ENCODE peak calls at places on chromosomes 12 and 14, in four cellular contexts. N is HFF-Myc, X is AG09309, H is HL-60. B is an unnamed sample.

GRCh38 chr12:101671157-101671791 is 26.2 kb upstream of the CHPT1 start:
- DNase-seq in N (no peak), X (no peak), H (peak), B (no peak)

GRCh38 chr14:37172024-37172869 is at the start of gene SLC25A21:
- DNase-seq in N (peak), X (peak), H (peak), B (no peak)

GRCh38 chr12:11486623-11487444 is 91.5 kb upstream of the PRB2 start:
- DNase-seq in N (peak), X (peak), H (peak), B (peak)

GRCh38 chr12:2752676-2753371 is 41.9 kb upstream of the FKBP4 start:
- DNase-seq in N (peak), X (peak), H (peak), B (no peak)

GRCh38 chr14:85619866-85620265 is 89.9 kb downstream of the FLRT2 start:
- DNase-seq in N (no peak), X (no peak), H (peak), B (no peak)

GRCh38 chr14:79134346-79134745 is 964.2 kb downstream of the NRXN3 start:
- DNase-seq in N (no peak), X (no peak), H (peak), B (no peak)

GRCh38 chr12:68919581-68920239 is 13.3 kb downstream of the CPM start:
- DNase-seq in N (no peak), X (no peak), H (no peak), B (no peak)

GRCh38 chr12:69900720-69901131 is 75.7 kb downstream of the MYRFL start:
- DNase-seq in N (peak), X (no peak), H (peak), B (peak)

GRCh38 chr12:66154776-66155175 is 15.0 kb downstream of the TMBIM4 start:
- DNase-seq in N (no peak), X (no peak), H (no peak), B (no peak)

GRCh38 chr12:88310069-88310468 is 168.0 kb downstream of the TMTC3 start:
- DNase-seq in N (peak), X (peak), H (no peak), B (no peak)

GRCh38 chr14:91899213-91899612 is 31.9 kb upstream of the TC2N start:
- DNase-seq in N (no peak), X (no peak), H (no peak), B (no peak)

GRCh38 chr12:106118-106561 is 39.6 kb downstream of the IQSEC3 start:
- DNase-seq in N (no peak), X (no peak), H (no peak), B (no peak)

GRCh38 chr14:55691659-55692058 is 111.7 kb downstream of the KTN1 start:
- DNase-seq in N (no peak), X (no peak), H (no peak), B (no peak)

GRCh38 chr12:236445-236844 is 22.5 kb upstream of the SLC6A12 start:
- DNase-seq in N (no peak), X (no peak), H (no peak), B (no peak)

GRCh38 chr12:23887055-23887835 is 62.2 kb downstream of the SOX5 start:
- DNase-seq in N (no peak), X (no peak), H (no peak), B (no peak)

GRCh38 chr12:118237053-118237665 is 101.2 kb downstream of the PEBP1 start:
- DNase-seq in N (no peak), X (no peak), H (peak), B (no peak)

GRCh38 chr14:92712654-92713051 is 35.8 kb downstream of the LGMN start:
- DNase-seq in N (no peak), X (no peak), H (no peak), B (no peak)

GRCh38 chr14:24074625-24075484 is 3.5 kb downstream of the CPNE6 start:
- DNase-seq in N (no peak), X (no peak), H (no peak), B (no peak)

GRCh38 chr14:60642790-60643397 is 6.4 kb downstream of the SIX1 start:
- DNase-seq in N (no peak), X (no peak), H (no peak), B (no peak)

GRCh38 chr12:81128930-81129554 is 51.2 kb downstream of the ACSS3 start:
- DNase-seq in N (peak), X (peak), H (peak), B (peak)

GRCh38 chr12:94941440-94941862 is 62.0 kb downstream of the NDUFA12 start:
- DNase-seq in N (no peak), X (peak), H (no peak), B (no peak)

GRCh38 chr12:52391618-52392002 is 6.2 kb upstream of the KRT84 start:
- DNase-seq in N (no peak), X (no peak), H (no peak), B (no peak)

GRCh38 chr12:81078469-81079196 is 754 bp downstream of the ACSS3 start:
- DNase-seq in N (peak), X (peak), H (no peak), B (no peak)

GRCh38 chr12:88298014-88298682 is 156.0 kb downstream of the TMTC3 start:
- DNase-seq in N (no peak), X (no peak), H (no peak), B (no peak)

GRCh38 chr12:84079621-84080020 is 833.0 kb downstream of the SLC6A15 start:
- DNase-seq in N (no peak), X (no peak), H (no peak), B (no peak)

GRCh38 chr14:86015916-86016315 is 486.0 kb downstream of the FLRT2 start:
- DNase-seq in N (no peak), X (no peak), H (no peak), B (no peak)

GRCh38 chr12:3076730-3077571 is at the start of gene TSPAN9:
- DNase-seq in N (no peak), X (no peak), H (no peak), B (no peak)

GRCh38 chr14:57060276-57060956 is 208.3 kb downstream of the EXOC5 start:
- DNase-seq in N (no peak), X (no peak), H (no peak), B (no peak)

GRCh38 chr14:82390586-82390985 is 856.9 kb upstream of the SEL1L start:
- DNase-seq in N (no peak), X (no peak), H (no peak), B (no peak)

GRCh38 chr14:44316647-44317432 is 190.2 kb downstream of the FSCB start:
- DNase-seq in N (peak), X (peak), H (peak), B (no peak)

GRCh38 chr14:75748340-75748739 is 87.3 kb downstream of the TTLL5 start:
- DNase-seq in N (no peak), X (no peak), H (no peak), B (no peak)

GRCh38 chr12:48512855-48513254 is 12.6 kb upstream of the OR8S1 start:
- DNase-seq in N (no peak), X (no peak), H (no peak), B (no peak)

GRCh38 chr12:77294016-77294415 is 228.6 kb upstream of the E2F7 start:
- DNase-seq in N (no peak), X (no peak), H (no peak), B (no peak)

GRCh38 chr14:91817566-91818325 is 49.6 kb downstream of the TC2N start:
- DNase-seq in N (no peak), X (no peak), H (peak), B (no peak)

GRCh38 chr12:89862511-89863331 is 154.1 kb upstream of the ATP2B1 start:
- DNase-seq in N (no peak), X (no peak), H (peak), B (no peak)

GRCh38 chr12:26264215-26264838 is 69.0 kb downstream of the SSPN start:
- DNase-seq in N (no peak), X (no peak), H (no peak), B (no peak)
- H3K4me3 ChIP-seq in N (no peak), X (no peak), H (no peak), B (no peak)

DNA sequence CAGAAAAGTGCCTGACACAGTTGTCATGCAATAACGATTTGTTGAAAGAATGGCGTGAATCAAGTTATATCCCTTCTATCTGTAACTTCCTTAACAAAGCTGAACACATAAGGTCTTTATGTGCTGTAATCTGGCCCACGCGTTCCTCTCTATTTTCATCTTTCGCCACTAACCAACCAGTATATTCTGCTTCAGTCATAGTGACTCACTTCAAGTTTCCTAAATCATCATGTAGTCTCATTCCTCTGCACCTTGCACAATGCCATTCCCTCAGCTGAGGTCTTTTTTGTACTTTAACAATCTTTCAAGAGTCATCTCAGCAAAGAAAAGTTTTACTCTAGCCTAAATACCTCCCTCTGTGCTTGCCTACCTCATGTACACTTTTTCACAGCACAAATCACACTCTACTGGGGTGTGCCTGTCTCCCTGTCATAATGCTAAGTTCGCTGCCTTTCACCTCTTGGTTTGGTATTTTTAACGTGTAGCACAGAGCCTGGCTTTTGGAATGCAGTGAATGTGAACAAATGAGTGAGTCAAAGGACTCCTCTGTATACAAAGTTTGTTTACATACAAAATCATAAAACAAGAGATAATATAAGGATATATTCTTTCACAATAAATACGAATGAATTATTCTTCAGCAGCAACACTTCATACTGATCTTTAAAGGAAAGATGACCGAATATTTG is 2.9 kb upstream of the CMAS start:
- DNase-seq in N (no peak), X (peak), H (no peak), B (no peak)
- H3K4me3 ChIP-seq in N (no peak), X (no peak), H (no peak), B (no peak)

GRCh38 chr12:79203103-79203502 is 338.5 kb downstream of the SYT1 start:
- DNase-seq in N (no peak), X (no peak), H (no peak), B (no peak)
- H3K4me3 ChIP-seq in N (no peak), X (peak), H (no peak), B (no peak)

DNA sequence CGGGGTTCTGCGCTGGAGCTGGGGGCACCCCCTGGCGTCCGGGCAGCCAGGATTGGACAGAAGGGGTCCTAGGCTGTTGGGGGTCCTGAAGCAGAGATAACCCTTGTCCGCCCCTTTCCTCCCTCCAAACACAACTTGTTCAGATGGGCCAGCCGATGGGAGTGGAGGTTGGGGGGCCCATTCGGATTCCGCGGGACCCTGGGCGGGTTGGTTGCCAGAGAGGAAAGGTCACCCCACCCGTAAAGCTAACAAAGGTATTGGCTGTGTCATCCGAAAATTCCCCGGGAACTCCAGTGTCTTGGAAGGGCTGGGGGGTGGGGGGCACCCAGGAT is 1.3 kb downstream of the FAM222A start:
- DNase-seq in N (no peak), X (no peak), H (no peak), B (no peak)
- H3K4me3 ChIP-seq in N (peak), X (no peak), H (peak), B (peak)

DNA sequence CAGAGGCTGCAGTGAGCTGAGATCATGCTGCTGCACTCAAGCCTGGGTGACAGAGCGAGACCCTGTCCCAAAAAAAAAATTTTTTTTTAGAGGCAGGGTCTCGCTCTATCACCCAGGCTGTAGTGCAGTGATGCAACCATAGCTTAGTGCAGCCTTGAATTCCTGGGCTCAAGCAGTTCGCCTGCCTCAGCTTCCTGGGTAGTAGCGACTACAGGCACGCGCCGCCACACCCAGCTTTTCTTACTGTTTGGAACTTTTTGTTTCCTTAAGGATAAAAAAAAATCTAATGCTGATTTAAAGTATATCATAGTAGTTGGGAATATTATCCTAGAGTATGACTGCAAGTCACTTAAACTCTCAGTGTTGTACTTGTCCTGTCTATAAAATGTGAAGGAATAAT is 7.2 kb downstream of the TMEM19 start:
- DNase-seq in N (no peak), X (no peak), H (no peak), B (no peak)
- H3K4me3 ChIP-seq in N (no peak), X (no peak), H (no peak), B (no peak)

DNA sequence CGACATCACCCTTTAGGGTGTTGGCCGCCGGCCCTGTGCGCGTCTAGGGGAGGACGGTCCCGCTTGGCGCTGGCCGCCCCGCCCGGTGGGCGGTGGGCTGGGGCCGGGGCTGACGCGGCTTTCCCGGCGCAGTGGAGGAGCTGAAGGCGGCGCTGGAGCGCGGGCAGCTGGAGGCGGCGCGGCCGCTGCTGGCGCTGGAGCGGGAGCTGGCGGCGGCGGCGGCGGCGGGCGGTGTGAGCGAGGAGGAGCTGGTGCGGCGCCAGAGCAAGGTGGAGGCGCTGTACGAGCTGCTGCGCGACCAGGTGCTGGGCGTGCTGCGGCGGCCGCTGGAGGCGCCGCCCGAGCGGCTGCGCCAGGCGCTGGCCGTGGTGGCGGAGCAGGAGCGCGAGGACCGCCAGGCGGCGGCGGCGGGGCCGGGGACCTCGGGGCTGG is 3.6 kb downstream of the TNFAIP2 start:
- DNase-seq in N (no peak), X (no peak), H (no peak), B (no peak)
- H3K4me3 ChIP-seq in N (peak), X (no peak), H (no peak), B (no peak)

GRCh38 chr12:97556201-97556824 is 93.7 kb downstream of the RMST start:
- DNase-seq in N (no peak), X (no peak), H (no peak), B (no peak)

GRCh38 chr12:97560359-97560758 is 97.8 kb downstream of the RMST start:
- DNase-seq in N (no peak), X (no peak), H (no peak), B (no peak)

GRCh38 chr12:97561321-97562230 is 99.0 kb downstream of the RMST start:
- DNase-seq in N (no peak), X (no peak), H (no peak), B (no peak)

GRCh38 chr12:97557116-97557515 is 94.5 kb downstream of the RMST start:
- DNase-seq in N (no peak), X (no peak), H (no peak), B (no peak)

GRCh38 chr12:97560766-97561165 is 98.2 kb downstream of the RMST start:
- DNase-seq in N (no peak), X (no peak), H (no peak), B (no peak)
- H3K4me3 ChIP-seq in N (no peak), X (no peak), H (no peak), B (no peak)

B was measured in SK-N-MC.